ENCODE peak calls at places on chromosome 21, in four cellular contexts. One of them, this sample, is unnamed.

GRCh38 chr21:15121655-15122120 is 56.9 kb upstream of the NRIP1 start:
- DNase-seq in fibroblast of lung: peak; percentile 58
- DNase-seq in HFFc6: peak; percentile 7
- DNase-seq in progenitor cell of endocrine pancreas: no peak
- DNase-seq in this sample: no peak

GRCh38 chr21:14236180-14236579 is 20.2 kb downstream of the RBM11 start:
- DNase-seq in fibroblast of lung: no peak
- DNase-seq in HFFc6: no peak
- DNase-seq in progenitor cell of endocrine pancreas: no peak
- DNase-seq in this sample: no peak

GRCh38 chr21:32423846-32424535 is 11.5 kb downstream of the EVA1C start:
- DNase-seq in fibroblast of lung: peak; percentile 57
- DNase-seq in HFFc6: no peak
- DNase-seq in progenitor cell of endocrine pancreas: no peak
- DNase-seq in this sample: no peak

GRCh38 chr21:35294231-35294898 is 245.3 kb upstream of the RUNX1 start:
- DNase-seq in fibroblast of lung: no peak
- DNase-seq in HFFc6: no peak
- DNase-seq in progenitor cell of endocrine pancreas: no peak
- DNase-seq in this sample: no peak

GRCh38 chr21:44800103-44800502 is 1.5 kb downstream of the UBE2G2 start:
- DNase-seq in fibroblast of lung: peak; percentile 38
- DNase-seq in HFFc6: no peak
- DNase-seq in progenitor cell of endocrine pancreas: no peak
- DNase-seq in this sample: no peak

GRCh38 chr21:28944296-28944695 is 48.4 kb downstream of the LTN1 start:
- DNase-seq in fibroblast of lung: peak; percentile 27
- DNase-seq in HFFc6: no peak
- DNase-seq in progenitor cell of endocrine pancreas: no peak
- DNase-seq in this sample: no peak

GRCh38 chr21:35281946-35282345 is 232.8 kb upstream of the RUNX1 start:
- DNase-seq in fibroblast of lung: no peak
- DNase-seq in HFFc6: no peak
- DNase-seq in progenitor cell of endocrine pancreas: no peak
- DNase-seq in this sample: no peak

GRCh38 chr21:17854771-17855170 is 35.6 kb upstream of the C21orf91 start:
- DNase-seq in fibroblast of lung: no peak
- DNase-seq in HFFc6: peak; percentile 3
- DNase-seq in progenitor cell of endocrine pancreas: no peak
- DNase-seq in this sample: no peak

GRCh38 chr21:43192501-43193081 is 23.8 kb downstream of the CRYAA start:
- DNase-seq in fibroblast of lung: no peak
- DNase-seq in HFFc6: no peak
- DNase-seq in progenitor cell of endocrine pancreas: peak; percentile 5
- DNase-seq in this sample: no peak

GRCh38 chr21:44331650-44332306 is 7.4 kb downstream of the CFAP410 start:
- DNase-seq in fibroblast of lung: no peak
- DNase-seq in HFFc6: peak; percentile 21
- DNase-seq in progenitor cell of endocrine pancreas: no peak
- DNase-seq in this sample: peak; percentile 32

GRCh38 chr21:27741736-27742135 is 774.8 kb upstream of the ADAMTS5 start:
- DNase-seq in fibroblast of lung: no peak
- DNase-seq in HFFc6: no peak
- DNase-seq in progenitor cell of endocrine pancreas: no peak
- DNase-seq in this sample: no peak

GRCh38 chr21:43824250-43824882 is 35.0 kb downstream of the RRP1 start:
- DNase-seq in fibroblast of lung: peak; percentile 62
- DNase-seq in HFFc6: peak; percentile 61
- DNase-seq in progenitor cell of endocrine pancreas: no peak
- DNase-seq in this sample: no peak

GRCh38 chr21:27425574-27425973 is 458.7 kb upstream of the ADAMTS5 start:
- DNase-seq in fibroblast of lung: peak; percentile 55
- DNase-seq in HFFc6: peak; percentile 51
- DNase-seq in progenitor cell of endocrine pancreas: no peak
- DNase-seq in this sample: peak; percentile 56

GRCh38 chr21:35190201-35190701 is 141.1 kb upstream of the RUNX1 start:
- DNase-seq in fibroblast of lung: peak; percentile 82
- DNase-seq in HFFc6: no peak
- DNase-seq in progenitor cell of endocrine pancreas: no peak
- DNase-seq in this sample: no peak

GRCh38 chr21:32087452-32087851 is 191.4 kb downstream of the MIS18A start:
- DNase-seq in fibroblast of lung: no peak
- DNase-seq in HFFc6: no peak
- DNase-seq in progenitor cell of endocrine pancreas: no peak
- DNase-seq in this sample: no peak

GRCh38 chr21:44934276-44934675 is 5.6 kb upstream of the SLX9 start:
- DNase-seq in fibroblast of lung: no peak
- DNase-seq in HFFc6: no peak
- DNase-seq in progenitor cell of endocrine pancreas: no peak
- DNase-seq in this sample: no peak

GRCh38 chr21:44413566-44414290 is 41.6 kb upstream of the LRRC3 start:
- DNase-seq in fibroblast of lung: no peak
- DNase-seq in HFFc6: no peak
- DNase-seq in progenitor cell of endocrine pancreas: no peak
- DNase-seq in this sample: no peak

DNA sequence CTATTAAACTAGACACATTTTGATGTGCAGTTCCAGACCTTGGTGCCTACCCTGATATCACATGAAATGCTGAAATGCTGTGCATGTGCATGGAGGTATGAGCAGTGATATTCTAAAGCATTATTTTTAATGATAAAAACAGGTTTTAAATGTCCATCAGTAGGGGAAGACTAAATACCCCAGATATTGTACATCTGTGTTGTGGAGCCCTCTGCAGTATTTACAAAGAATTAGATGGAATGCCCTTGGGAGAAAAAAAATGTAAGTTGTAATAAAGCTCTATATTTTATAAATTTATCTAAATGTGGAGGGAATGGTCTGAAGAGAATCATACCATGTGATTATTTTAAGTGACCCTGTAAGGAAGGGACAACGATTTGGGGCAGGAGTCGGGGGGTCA is 39.1 kb upstream of the IGSF5 start:
- DNase-seq in fibroblast of lung: no peak
- DNase-seq in HFFc6: peak; percentile 17
- DNase-seq in progenitor cell of endocrine pancreas: no peak
- DNase-seq in this sample: no peak
- TF ChIP-seq CTCF in fibroblast of lung: peak; percentile 12
- TF ChIP-seq CTCF in HFFc6: peak; percentile 68
- TF ChIP-seq CTCF in progenitor cell of endocrine pancreas: no peak
- TF ChIP-seq CTCF in this sample: no peak

GRCh38 chr21:34034369-34035014 is 38.9 kb upstream of the MRPS6 start:
- DNase-seq in fibroblast of lung: no peak
- DNase-seq in HFFc6: no peak
- DNase-seq in progenitor cell of endocrine pancreas: no peak
- DNase-seq in this sample: no peak
- TF ChIP-seq CTCF in fibroblast of lung: no peak
- TF ChIP-seq CTCF in HFFc6: no peak
- TF ChIP-seq CTCF in progenitor cell of endocrine pancreas: no peak
- TF ChIP-seq CTCF in this sample: no peak

DNA sequence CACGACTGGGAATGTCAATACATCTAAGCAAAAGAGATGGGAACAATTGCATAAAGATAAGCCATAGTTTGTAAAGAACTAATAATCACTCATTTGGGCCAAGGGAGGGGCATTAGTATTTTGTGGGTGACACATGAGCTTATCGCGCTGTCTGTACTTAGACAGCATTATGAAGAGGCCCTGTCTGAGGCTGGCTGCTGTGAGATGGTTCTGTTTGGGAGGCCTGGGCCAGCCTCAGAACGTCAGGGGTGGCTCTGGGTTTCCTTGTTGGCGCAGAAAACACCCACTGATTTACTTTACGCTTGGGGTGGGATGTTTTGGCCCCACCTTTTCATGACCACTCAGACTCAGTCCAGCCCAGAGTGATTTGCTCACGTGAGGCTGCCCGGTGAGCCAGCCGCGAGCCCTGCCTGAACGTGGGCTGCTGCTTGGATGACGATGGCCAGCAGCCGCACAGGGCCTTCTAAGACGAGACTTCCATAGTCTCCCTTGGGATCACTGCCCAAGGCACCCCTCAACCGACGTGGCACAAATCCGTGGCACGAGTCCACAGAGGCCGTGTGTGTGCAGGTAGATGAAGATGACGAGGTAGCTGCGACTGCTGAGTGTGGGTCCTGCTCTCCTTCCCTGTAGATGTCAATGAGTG is 18.7 kb downstream of the UMODL1 start:
- DNase-seq in fibroblast of lung: no peak
- DNase-seq in HFFc6: no peak
- DNase-seq in progenitor cell of endocrine pancreas: no peak
- DNase-seq in this sample: no peak
- TF ChIP-seq CTCF in fibroblast of lung: no peak
- TF ChIP-seq CTCF in HFFc6: no peak
- TF ChIP-seq CTCF in progenitor cell of endocrine pancreas: no peak
- TF ChIP-seq CTCF in this sample: no peak

GRCh38 chr21:39313457-39314154 is at the start of gene BRWD1:
- DNase-seq in fibroblast of lung: peak; percentile 88
- DNase-seq in HFFc6: peak; percentile 67
- DNase-seq in progenitor cell of endocrine pancreas: peak; percentile 75
- DNase-seq in this sample: no peak

GRCh38 chr21:39313042-39313456 is 383 bp downstream of the BRWD1 start:
- DNase-seq in fibroblast of lung: peak; percentile 11
- DNase-seq in HFFc6: no peak
- DNase-seq in progenitor cell of endocrine pancreas: peak; percentile 32
- DNase-seq in this sample: no peak

GRCh38 chr21:39316062-39316461 is 2.6 kb upstream of the BRWD1 start:
- DNase-seq in fibroblast of lung: no peak
- DNase-seq in HFFc6: peak; percentile 16
- DNase-seq in progenitor cell of endocrine pancreas: no peak
- DNase-seq in this sample: no peak

GRCh38 chr21:39315603-39316002 is 2.2 kb upstream of the BRWD1 start:
- DNase-seq in fibroblast of lung: no peak
- DNase-seq in HFFc6: no peak
- DNase-seq in progenitor cell of endocrine pancreas: no peak
- DNase-seq in this sample: no peak

GRCh38 chr21:39314155-39315027 is 959 bp upstream of the BRWD1 start:
- DNase-seq in fibroblast of lung: peak; percentile 78
- DNase-seq in HFFc6: peak; percentile 66
- DNase-seq in progenitor cell of endocrine pancreas: peak; percentile 48
- DNase-seq in this sample: no peak
- TF ChIP-seq CTCF in fibroblast of lung: no peak
- TF ChIP-seq CTCF in HFFc6: peak; percentile 37
- TF ChIP-seq CTCF in progenitor cell of endocrine pancreas: no peak
- TF ChIP-seq CTCF in this sample: no peak

GRCh38 chr21:46150073-46150472 is 5.3 kb downstream of the FTCD start:
- DNase-seq in fibroblast of lung: no peak
- DNase-seq in HFFc6: no peak
- DNase-seq in progenitor cell of endocrine pancreas: no peak
- DNase-seq in this sample: no peak
- TF ChIP-seq CTCF in fibroblast of lung: no peak
- TF ChIP-seq CTCF in HFFc6: no peak
- TF ChIP-seq CTCF in progenitor cell of endocrine pancreas: no peak
- TF ChIP-seq CTCF in this sample: no peak

DNA sequence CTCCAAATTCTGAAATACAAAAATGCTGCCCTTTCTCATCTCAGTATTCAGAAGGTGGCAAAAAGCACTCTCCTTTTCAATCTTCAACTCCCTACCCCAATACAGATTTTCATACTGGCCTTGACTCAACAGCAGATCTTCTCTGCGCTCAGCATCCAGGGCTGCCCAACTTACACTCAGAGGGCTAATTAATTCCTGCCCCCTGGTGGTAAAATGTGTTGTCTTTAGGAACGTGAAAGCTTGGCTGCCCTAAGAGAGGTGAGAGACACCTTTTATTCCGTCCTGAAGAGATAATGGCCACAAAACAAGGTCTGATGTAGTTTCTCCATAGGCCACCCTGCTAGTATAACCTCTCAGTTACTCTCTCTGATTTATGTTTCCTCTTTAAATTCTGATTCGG is 25.0 kb downstream of the KRTAP24-1 start:
- DNase-seq in fibroblast of lung: no peak
- DNase-seq in HFFc6: no peak
- DNase-seq in progenitor cell of endocrine pancreas: no peak
- DNase-seq in this sample: peak; percentile 9
- TF ChIP-seq CTCF in fibroblast of lung: no peak
- TF ChIP-seq CTCF in HFFc6: peak; percentile 23
- TF ChIP-seq CTCF in progenitor cell of endocrine pancreas: peak; percentile 58
- TF ChIP-seq CTCF in this sample: peak; percentile 27

DNA sequence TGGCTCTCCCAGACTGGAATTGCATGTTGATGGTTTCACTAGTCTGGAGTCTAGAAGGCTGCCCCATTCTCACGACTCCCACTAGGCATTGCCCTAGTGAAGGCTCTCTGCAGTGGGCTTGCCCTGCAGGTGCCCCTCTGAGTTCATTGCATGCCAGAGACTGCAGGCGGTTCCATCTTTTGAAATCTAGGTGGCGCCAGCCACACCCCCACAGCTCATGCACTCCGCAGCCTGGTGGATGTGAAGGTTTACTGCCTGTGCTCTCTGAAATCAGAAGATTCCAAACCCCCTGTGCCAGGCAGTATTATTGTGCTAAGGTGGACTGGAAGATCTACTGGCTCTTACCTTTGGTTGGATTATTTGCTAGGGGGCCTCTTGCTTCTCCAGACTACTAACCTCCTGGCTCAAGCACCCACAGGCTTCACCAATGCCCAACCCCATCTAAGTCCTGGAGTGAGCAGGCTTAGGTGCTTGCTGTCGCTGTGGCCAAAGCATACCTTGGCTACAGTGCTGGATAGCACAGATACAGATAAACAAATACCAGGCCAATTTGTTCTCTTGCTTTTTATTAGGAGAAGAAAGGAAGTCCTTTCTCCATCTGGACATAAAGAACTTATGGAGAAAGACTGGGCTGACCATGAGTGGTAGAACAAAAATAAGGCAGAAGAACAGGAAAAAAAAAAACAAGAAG is 83.5 kb upstream of the SIM2 start:
- DNase-seq in fibroblast of lung: no peak
- DNase-seq in HFFc6: no peak
- DNase-seq in progenitor cell of endocrine pancreas: no peak
- DNase-seq in this sample: no peak
- TF ChIP-seq CTCF in fibroblast of lung: no peak
- TF ChIP-seq CTCF in HFFc6: peak; percentile 47
- TF ChIP-seq CTCF in progenitor cell of endocrine pancreas: peak; percentile 28
- TF ChIP-seq CTCF in this sample: peak; percentile 25

GRCh38 chr21:25790122-25790951 is 55.6 kb downstream of the GABPA start:
- DNase-seq in fibroblast of lung: peak; percentile 28
- DNase-seq in HFFc6: peak; percentile 34
- DNase-seq in progenitor cell of endocrine pancreas: no peak
- DNase-seq in this sample: peak; percentile 47
- TF ChIP-seq CTCF in fibroblast of lung: peak; percentile 37
- TF ChIP-seq CTCF in HFFc6: peak; percentile 56
- TF ChIP-seq CTCF in progenitor cell of endocrine pancreas: peak; percentile 47
- TF ChIP-seq CTCF in this sample: peak; percentile 33

DNA sequence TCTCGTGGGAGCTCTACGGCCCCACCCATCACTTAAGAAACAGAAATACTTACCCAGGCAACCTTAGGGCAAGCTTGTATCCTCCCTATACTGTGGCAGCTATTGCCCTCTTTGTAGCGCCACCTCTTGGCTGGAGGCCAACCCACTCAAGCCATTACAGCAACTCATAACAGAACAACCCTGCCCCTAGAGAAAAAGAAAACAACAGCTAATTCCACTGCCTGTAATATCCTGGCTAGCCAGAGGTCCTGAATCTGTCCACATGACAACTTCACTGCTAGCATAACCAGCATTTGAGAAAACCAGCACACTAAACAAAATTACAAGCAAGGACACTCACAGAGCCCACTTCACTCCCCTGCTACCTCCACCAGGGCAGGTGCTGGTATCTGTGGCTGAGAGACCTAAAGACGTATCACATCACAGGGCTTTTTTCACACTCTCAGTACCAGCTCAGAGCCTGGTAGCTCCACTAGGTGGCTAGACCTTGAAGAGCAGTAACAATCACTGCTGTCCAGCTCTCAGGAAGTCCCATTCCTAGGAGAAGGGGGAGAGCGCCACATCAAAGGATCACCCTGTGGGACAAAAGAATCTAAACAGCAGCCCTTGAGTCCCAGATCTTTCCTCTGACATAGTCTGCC is 14.5 kb upstream of the MX1 start:
- DNase-seq in fibroblast of lung: no peak
- DNase-seq in HFFc6: no peak
- DNase-seq in progenitor cell of endocrine pancreas: no peak
- DNase-seq in this sample: no peak
- TF ChIP-seq CTCF in fibroblast of lung: no peak
- TF ChIP-seq CTCF in HFFc6: no peak
- TF ChIP-seq CTCF in progenitor cell of endocrine pancreas: no peak
- TF ChIP-seq CTCF in this sample: no peak

This sample was measured in HFF-Myc.